ENCODE peak calls at places on chromosomes 11 and 22, in seven cellular contexts. C, A, U, E, R, G and B are unnamed samples.

GRCh38 chr11:9754041-9754471 is 90.2 kb downstream of the SWAP70 start:
- DNase-seq in R (no peak), A (no peak), G (no peak), E (no peak), C (no peak), U (no peak), B (no peak)

GRCh38 chr22:19842386-19843106 is 12.1 kb downstream of the GNB1L start:
- DNase-seq in C (no peak), E (no peak), R (no peak), A (no peak), U (no peak), G (no peak), B (no peak)

GRCh38 chr22:20548806-20549205 is 41.4 kb downstream of the MED15 start:
- DNase-seq in A (no peak), E (no peak), U (no peak), G (no peak), R (no peak), C (no peak), B (no peak)

GRCh38 chr11:3002346-3002745 is 10.2 kb upstream of the NAP1L4 start:
- DNase-seq in A (no peak), C (no peak), G (no peak), E (no peak), U (no peak), R (no peak), B (no peak)

GRCh38 chr11:73322111-73322985 is 14.3 kb downstream of the ARHGEF17 start:
- DNase-seq in G (no peak), C (no peak), A (no peak), U (no peak), E (no peak), R (no peak), B (no peak)

GRCh38 chr11:74672956-74673895 is 58.0 kb downstream of the CHRDL2 start:
- DNase-seq in A (peak), G (peak), U (peak), C (peak), R (no peak), E (no peak), B (no peak)

GRCh38 chr22:26432619-26433311 is 3.7 kb downstream of the ASPHD2 start:
- DNase-seq in R (no peak), A (no peak), U (no peak), C (no peak), E (no peak), G (no peak), B (no peak)

GRCh38 chr22:43017525-43018290 is 2.8 kb upstream of the PACSIN2 start:
- DNase-seq in C (no peak), A (no peak), E (no peak), R (no peak), U (no peak), G (no peak), B (no peak)

GRCh38 chr11:19511413-19512183 is 201.0 kb upstream of the NAV2 start:
- DNase-seq in U (peak), R (no peak), C (peak), A (no peak), G (no peak), E (no peak), B (no peak)

GRCh38 chr22:21703684-21704316 is 31.8 kb downstream of the YPEL1 start:
- DNase-seq in R (no peak), E (no peak), G (no peak), A (no peak), C (no peak), U (no peak), B (no peak)

GRCh38 chr11:27331984-27332383 is 31.0 kb downstream of the CCDC34 start:
- DNase-seq in A (no peak), E (no peak), U (no peak), R (no peak), C (no peak), G (no peak), B (no peak)

GRCh38 chr11:28420099-28420498 is 311.9 kb downstream of the METTL15 start:
- DNase-seq in G (peak), A (no peak), R (no peak), E (no peak), U (no peak), C (no peak), B (no peak)

GRCh38 chr11:30282289-30282631 is 40.6 kb upstream of the ARL14EP start:
- DNase-seq in G (no peak), C (no peak), U (no peak), A (no peak), E (no peak), R (no peak), B (no peak)

GRCh38 chr11:91124363-91124762 is 901.5 kb upstream of the CHORDC1 start:
- DNase-seq in C (no peak), R (no peak), E (no peak), A (no peak), G (no peak), U (no peak), B (no peak)

GRCh38 chr11:44530413-44531115 is 34.9 kb upstream of the CD82 start:
- DNase-seq in U (no peak), C (no peak), A (no peak), R (no peak), E (no peak), G (peak), B (no peak)

GRCh38 chr11:1352696-1353382 is 36.9 kb upstream of the BRSK2 start:
- DNase-seq in U (no peak), A (no peak), E (no peak), C (no peak), G (no peak), R (no peak), B (no peak)

GRCh38 chr11:44784438-44784760 is 57.6 kb downstream of the TSPAN18 start:
- DNase-seq in E (no peak), R (no peak), U (no peak), G (no peak), A (no peak), C (no peak), B (no peak)

GRCh38 chr11:125163431-125164011 is 1.0 kb upstream of the PKNOX2 start:
- DNase-seq in A (no peak), E (no peak), U (no peak), C (no peak), G (no peak), R (no peak), B (no peak)

GRCh38 chr11:88068848-88069554 is 106.2 kb downstream of the RAB38 start:
- DNase-seq in G (no peak), U (no peak), A (no peak), C (no peak), E (no peak), R (no peak), B (no peak)

GRCh38 chr11:58963551-58964075 is 24.3 kb downstream of the GLYATL1 start:
- DNase-seq in G (no peak), R (peak), A (peak), E (peak), C (no peak), U (no peak), B (no peak)

GRCh38 chr11:71240865-71241691 is 11.3 kb downstream of the SHANK2 start:
- DNase-seq in C (no peak), U (no peak), R (no peak), G (no peak), E (no peak), A (peak), B (no peak)

GRCh38 chr22:41401781-41402648 is 20.3 kb downstream of the TEF start:
- DNase-seq in R (no peak), G (peak), A (peak), E (peak), U (peak), C (peak), B (no peak)

GRCh38 chr22:25162561-25162960 is 37.1 kb upstream of the CRYBB3 start:
- DNase-seq in U (no peak), E (no peak), R (no peak), A (no peak), G (no peak), C (no peak), B (no peak)

GRCh38 chr11:97968071-97968470 is 1052.7 kb upstream of the CNTN5 start:
- DNase-seq in A (no peak), C (no peak), G (no peak), R (no peak), U (no peak), E (no peak), B (no peak)

GRCh38 chr11:128709402-128709801 is 15.5 kb downstream of the FLI1 start:
- DNase-seq in E (no peak), C (no peak), A (peak), U (no peak), R (no peak), G (peak), B (no peak)

GRCh38 chr11:86596861-86597632 is 75.4 kb downstream of the ME3 start:
- DNase-seq in A (no peak), R (no peak), C (no peak), U (no peak), E (peak), G (no peak), B (no peak)

GRCh38 chr22:31753005-31753633 is 700 bp upstream of the DEPDC5 start:
- DNase-seq in G (peak), U (peak), A (no peak), E (peak), C (peak), R (no peak), B (no peak)

GRCh38 chr22:38069372-38070249 is 12.4 kb downstream of the PICK1 start:
- DNase-seq in G (no peak), A (peak), U (peak), E (peak), C (peak), R (no peak), B (no peak)

GRCh38 chr22:40324468-40325305 is 21.6 kb upstream of the ADSL start:
- DNase-seq in R (no peak), E (no peak), U (no peak), C (no peak), A (no peak), G (no peak), B (no peak)

GRCh38 chr22:42275176-42275575 is 4.7 kb upstream of the TCF20 start:
- DNase-seq in U (no peak), R (no peak), C (no peak), G (no peak), A (no peak), E (no peak), B (no peak)

GRCh38 chr22:38219644-38220043 is 17.9 kb downstream of the MAFF start:
- DNase-seq in G (no peak), E (peak), A (no peak), C (no peak), R (no peak), U (no peak), B (no peak)

GRCh38 chr11:95715777-95716241 is 73.8 kb downstream of the FAM76B start:
- DNase-seq in U (no peak), C (no peak), E (no peak), A (no peak), G (peak), R (no peak), B (peak)

GRCh38 chr11:96365493-96365892 is 22.5 kb upstream of the MAML2 start:
- DNase-seq in G (no peak), E (no peak), R (no peak), U (no peak), C (no peak), A (no peak), B (no peak)

GRCh38 chr11:75349540-75350116 is 1.8 kb downstream of the ARRB1 start:
- DNase-seq in C (peak), E (no peak), U (peak), G (no peak), R (no peak), A (no peak), B (no peak)

GRCh38 chr22:50687829-50688228 is 15.2 kb downstream of the SHANK3 start:
- DNase-seq in G (no peak), R (no peak), E (no peak), C (peak), U (no peak), A (no peak), B (no peak)

GRCh38 chr22:27961680-27962079 is 42.6 kb upstream of the PITPNB start:
- DNase-seq in R (no peak), C (no peak), U (no peak), G (no peak), E (no peak), A (no peak), B (no peak)
- TF ChIP-seq CTCF in R (no peak), C (no peak), U (no peak), G (no peak), E (no peak), A (no peak), B (no peak)

GRCh38 chr11:64246874-64247728 is at the start of gene PPP1R14B:
- DNase-seq in U (peak), G (peak), R (no peak), C (peak), E (peak), A (peak), B (peak)
- TF ChIP-seq CTCF in U (no peak), G (no peak), R (peak), C (no peak), E (peak), A (peak), B (no peak)

DNA sequence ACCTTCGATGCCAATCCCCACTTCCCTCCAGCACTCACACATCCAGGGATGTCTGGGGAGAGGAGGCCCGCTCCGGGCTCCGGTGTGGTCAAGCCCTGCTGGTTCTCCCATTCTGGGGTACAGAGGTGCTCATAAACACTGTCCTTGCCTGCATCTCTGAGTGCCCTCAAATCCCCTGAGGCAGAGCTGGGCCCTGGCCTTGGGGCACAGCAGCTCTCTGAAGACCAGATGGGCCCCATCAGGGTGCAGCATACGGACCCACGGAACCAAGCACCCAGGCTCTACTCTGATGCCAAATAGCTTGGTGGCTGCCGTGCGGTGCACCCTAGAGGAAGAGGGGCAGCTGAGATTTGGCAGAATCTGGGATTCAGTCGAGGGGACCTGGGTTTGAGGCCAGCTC is 35.7 kb upstream of the NNMT start:
- DNase-seq in A (no peak), R (no peak), E (no peak), G (no peak), C (no peak), U (no peak), B (no peak)
- TF ChIP-seq CTCF in A (no peak), R (no peak), E (no peak), G (no peak), C (no peak), U (no peak), B (no peak)

DNA sequence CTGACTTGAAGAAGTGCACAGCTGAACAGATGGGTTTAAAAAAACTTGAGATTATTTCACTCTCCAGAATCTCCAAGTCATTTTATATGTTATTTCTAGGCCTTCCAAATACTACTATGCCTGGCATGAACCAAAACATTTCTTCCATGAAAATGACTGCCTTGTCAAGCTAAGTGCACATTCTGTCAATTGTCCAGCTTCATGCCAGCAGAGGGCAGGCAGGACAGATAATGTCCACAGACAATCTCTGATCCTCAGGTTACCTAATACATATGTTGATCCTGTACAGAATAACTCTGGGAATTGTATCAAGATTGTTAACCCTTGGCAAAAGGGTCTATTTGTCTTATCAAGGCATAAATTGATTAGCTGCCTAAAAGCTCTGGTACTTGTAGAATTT is 229.5 kb downstream of the AASDHPPT start:
- DNase-seq in E (peak), G (peak), C (no peak), A (no peak), U (no peak), R (no peak), B (no peak)
- TF ChIP-seq CTCF in E (peak), G (peak), C (no peak), A (peak), U (no peak), R (no peak), B (no peak)

GRCh38 chr22:23750374-23750743 is 553 bp downstream of the ZNF70 start:
- DNase-seq in R (no peak), A (no peak), C (no peak), G (no peak), E (no peak), U (no peak), B (no peak)
- TF ChIP-seq CTCF in R (no peak), A (no peak), C (no peak), G (no peak), E (no peak), U (no peak), B (no peak)

DNA sequence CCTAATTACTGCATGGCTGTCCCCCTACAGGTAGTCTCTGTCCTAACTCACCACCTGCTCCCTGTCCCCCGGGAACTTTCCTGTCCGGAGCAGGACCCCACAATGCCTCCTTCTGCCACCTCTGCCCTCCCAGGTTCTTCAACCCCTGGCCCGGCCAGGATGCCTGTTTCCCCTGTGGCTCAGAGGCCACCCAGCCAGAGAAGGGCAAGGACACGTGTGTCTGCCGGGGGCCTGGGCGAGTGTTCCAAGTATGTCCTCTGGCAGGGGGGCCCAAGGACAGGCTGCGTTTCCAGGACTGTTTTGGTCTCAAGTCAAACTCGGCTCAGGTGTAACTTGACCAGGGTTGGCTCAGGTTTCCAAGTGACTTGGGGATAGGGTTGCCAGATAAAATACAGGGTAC is 63.8 kb downstream of the BTG4 start:
- DNase-seq in A (no peak), G (no peak), C (no peak), U (no peak), R (no peak), E (no peak), B (no peak)
- TF ChIP-seq CTCF in A (no peak), G (no peak), C (no peak), U (no peak), R (no peak), E (no peak), B (no peak)